ENCODE peak calls at places on chromosome 9, in four cellular contexts. One of them, this sample, is unnamed.

GRCh38 chr9:117170567-117170966 is 244.3 kb downstream of the ASTN2 start:
- DNase-seq in IMR-90: no peak
- DNase-seq in gastrocnemius medialis: no peak
- DNase-seq in thyroid gland: no peak
- DNase-seq in this sample: no peak

GRCh38 chr9:105608685-105609598 is 51.0 kb downstream of the FKTN start:
- DNase-seq in gastrocnemius medialis: no peak
- DNase-seq in IMR-90: peak
- DNase-seq in thyroid gland: no peak
- DNase-seq in this sample: peak

GRCh38 chr9:129160712-129161533 is 17.1 kb downstream of the IER5L start:
- DNase-seq in thyroid gland: no peak
- DNase-seq in gastrocnemius medialis: no peak
- DNase-seq in IMR-90: peak
- DNase-seq in this sample: no peak

GRCh38 chr9:95078934-95079333 is 238.6 kb downstream of the FANCC start:
- DNase-seq in gastrocnemius medialis: no peak
- DNase-seq in IMR-90: no peak
- DNase-seq in thyroid gland: peak
- DNase-seq in this sample: no peak

GRCh38 chr9:93675336-93676150 is 99.2 kb downstream of the PHF2 start:
- DNase-seq in gastrocnemius medialis: peak
- DNase-seq in IMR-90: no peak
- DNase-seq in thyroid gland: no peak
- DNase-seq in this sample: no peak

GRCh38 chr9:35958104-35958825 is at the start of gene OR2S2:
- DNase-seq in gastrocnemius medialis: no peak
- DNase-seq in thyroid gland: no peak
- DNase-seq in IMR-90: peak
- DNase-seq in this sample: no peak

GRCh38 chr9:70924905-70925547 is 196.4 kb downstream of the TRPM3 start:
- DNase-seq in IMR-90: peak
- DNase-seq in thyroid gland: peak
- DNase-seq in gastrocnemius medialis: peak
- DNase-seq in this sample: peak

GRCh38 chr9:74953235-74953741 is 576 bp upstream of the C9orf40 start:
- DNase-seq in IMR-90: no peak
- DNase-seq in thyroid gland: peak
- DNase-seq in gastrocnemius medialis: no peak
- DNase-seq in this sample: no peak

GRCh38 chr9:70419546-70420266 is 5.2 kb upstream of the KLF9 start:
- DNase-seq in thyroid gland: peak
- DNase-seq in IMR-90: peak
- DNase-seq in gastrocnemius medialis: peak
- DNase-seq in this sample: peak

GRCh38 chr9:108636023-108636422 is 219.8 kb downstream of the ACTL7B start:
- DNase-seq in IMR-90: no peak
- DNase-seq in thyroid gland: no peak
- DNase-seq in gastrocnemius medialis: no peak
- DNase-seq in this sample: no peak

GRCh38 chr9:137648396-137648795 is 29.6 kb downstream of the EHMT1 start:
- DNase-seq in IMR-90: no peak
- DNase-seq in gastrocnemius medialis: no peak
- DNase-seq in thyroid gland: no peak
- DNase-seq in this sample: no peak

GRCh38 chr9:37405764-37406380 is 16.6 kb upstream of the GRHPR start:
- DNase-seq in thyroid gland: no peak
- DNase-seq in IMR-90: no peak
- DNase-seq in gastrocnemius medialis: no peak
- DNase-seq in this sample: no peak

GRCh38 chr9:131018621-131019020 is 9.6 kb downstream of the LAMC3 start:
- DNase-seq in thyroid gland: no peak
- DNase-seq in IMR-90: no peak
- DNase-seq in gastrocnemius medialis: no peak
- DNase-seq in this sample: no peak

GRCh38 chr9:21677834-21678233 is 124.6 kb upstream of the MTAP start:
- DNase-seq in gastrocnemius medialis: no peak
- DNase-seq in IMR-90: peak
- DNase-seq in thyroid gland: no peak
- DNase-seq in this sample: no peak

GRCh38 chr9:124941689-124942561 is 1.0 kb upstream of the GOLGA1 start:
- DNase-seq in IMR-90: peak
- DNase-seq in gastrocnemius medialis: no peak
- DNase-seq in thyroid gland: peak
- DNase-seq in this sample: peak

GRCh38 chr9:126166291-126166690 is 160.3 kb upstream of the MVB12B start:
- DNase-seq in thyroid gland: no peak
- DNase-seq in IMR-90: no peak
- DNase-seq in gastrocnemius medialis: no peak
- DNase-seq in this sample: peak

GRCh38 chr9:5665059-5665458 is 36.2 kb downstream of the RIC1 start:
- DNase-seq in thyroid gland: no peak
- DNase-seq in IMR-90: no peak
- DNase-seq in gastrocnemius medialis: no peak
- DNase-seq in this sample: no peak

GRCh38 chr9:112945620-112946208 is 55.0 kb upstream of the SLC46A2 start:
- DNase-seq in IMR-90: no peak
- DNase-seq in gastrocnemius medialis: no peak
- DNase-seq in thyroid gland: peak
- DNase-seq in this sample: no peak

GRCh38 chr9:129259373-129259772 is 81.3 kb upstream of the IER5L start:
- DNase-seq in IMR-90: no peak
- DNase-seq in gastrocnemius medialis: no peak
- DNase-seq in thyroid gland: no peak
- DNase-seq in this sample: no peak

GRCh38 chr9:96490534-96491078 is 40.6 kb downstream of the HABP4 start:
- DNase-seq in thyroid gland: no peak
- DNase-seq in IMR-90: no peak
- DNase-seq in gastrocnemius medialis: no peak
- DNase-seq in this sample: no peak

GRCh38 chr9:138008081-138008841 is 130.7 kb downstream of the CACNA1B start:
- DNase-seq in thyroid gland: no peak
- DNase-seq in IMR-90: no peak
- DNase-seq in gastrocnemius medialis: no peak
- DNase-seq in this sample: no peak

GRCh38 chr9:126439402-126439765 is 112.8 kb downstream of the MVB12B start:
- DNase-seq in gastrocnemius medialis: no peak
- DNase-seq in thyroid gland: no peak
- DNase-seq in IMR-90: peak
- DNase-seq in this sample: no peak

GRCh38 chr9:113593682-113594281 is 130.3 kb downstream of the RGS3 start:
- DNase-seq in thyroid gland: peak
- DNase-seq in gastrocnemius medialis: peak
- DNase-seq in IMR-90: peak
- DNase-seq in this sample: peak

GRCh38 chr9:5910413-5911057 is 19.8 kb downstream of the MLANA start:
- DNase-seq in gastrocnemius medialis: no peak
- DNase-seq in thyroid gland: no peak
- DNase-seq in IMR-90: no peak
- DNase-seq in this sample: no peak

GRCh38 chr9:7592321-7593319 is 207.0 kb downstream of the DMAC1 start:
- DNase-seq in IMR-90: no peak
- DNase-seq in gastrocnemius medialis: no peak
- DNase-seq in thyroid gland: no peak
- DNase-seq in this sample: no peak

GRCh38 chr9:35481347-35481975 is 8.4 kb upstream of the RUSC2 start:
- DNase-seq in gastrocnemius medialis: peak
- DNase-seq in IMR-90: peak
- DNase-seq in thyroid gland: peak
- DNase-seq in this sample: peak

GRCh38 chr9:23938908-23939307 is 112.9 kb upstream of the ELAVL2 start:
- DNase-seq in IMR-90: no peak
- DNase-seq in thyroid gland: no peak
- DNase-seq in gastrocnemius medialis: no peak
- DNase-seq in this sample: no peak

GRCh38 chr9:37974506-37975173 is 70.7 kb upstream of the SLC25A51 start:
- DNase-seq in thyroid gland: no peak
- DNase-seq in IMR-90: no peak
- DNase-seq in gastrocnemius medialis: no peak
- DNase-seq in this sample: no peak

DNA sequence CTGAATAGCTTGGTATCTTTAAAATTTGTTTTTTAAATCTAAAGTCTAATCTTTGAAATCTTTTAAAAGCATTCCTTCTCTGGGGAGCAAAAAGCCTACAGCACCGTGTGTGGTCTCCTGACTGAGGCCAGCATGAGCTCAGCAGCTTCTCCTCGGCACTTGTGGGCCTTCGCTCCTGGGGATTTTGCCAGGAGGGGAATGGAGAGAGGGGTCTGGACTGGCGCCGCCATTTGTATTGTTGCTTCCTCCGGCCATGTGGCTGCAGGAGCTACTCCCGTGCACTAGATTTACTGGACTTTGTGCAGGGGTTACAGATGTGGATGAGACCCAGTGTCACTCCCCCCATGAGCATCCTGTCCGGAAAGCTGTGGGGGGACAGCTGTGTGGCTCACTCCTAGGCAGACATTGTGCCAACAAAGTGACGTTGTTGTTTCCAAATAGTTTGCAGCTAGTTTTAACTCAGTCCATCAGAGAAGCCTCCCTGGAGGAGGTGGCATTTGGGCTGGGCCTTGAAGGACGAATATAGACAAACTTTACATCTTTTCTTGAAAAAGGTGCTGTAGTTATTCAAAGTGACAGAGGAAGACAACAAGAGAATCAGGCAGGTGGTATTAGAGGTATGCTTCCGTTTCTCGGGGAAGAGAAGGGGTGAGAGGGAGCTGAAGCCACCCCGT is 6.6 kb downstream of the OLFM1 start:
- DNase-seq in IMR-90: no peak
- DNase-seq in gastrocnemius medialis: no peak
- DNase-seq in thyroid gland: no peak
- DNase-seq in this sample: no peak
- H3K4me3 ChIP-seq in IMR-90: no peak
- H3K4me3 ChIP-seq in gastrocnemius medialis: no peak
- H3K4me3 ChIP-seq in thyroid gland: no peak
- H3K4me3 ChIP-seq in this sample: no peak

GRCh38 chr9:132383462-132383883 is 23.2 kb downstream of the TTF1 start:
- DNase-seq in gastrocnemius medialis: no peak
- DNase-seq in thyroid gland: no peak
- DNase-seq in IMR-90: no peak
- DNase-seq in this sample: no peak
- TF ChIP-seq POLR2A in gastrocnemius medialis: no peak
- TF ChIP-seq POLR2A in thyroid gland: no peak
- TF ChIP-seq POLR2A in IMR-90: no peak
- TF ChIP-seq POLR2A in this sample: no peak

GRCh38 chr9:127974769-127975261 is 6.0 kb downstream of the EEIG1 start:
- DNase-seq in IMR-90: no peak
- DNase-seq in gastrocnemius medialis: no peak
- DNase-seq in thyroid gland: peak
- DNase-seq in this sample: no peak
- H3K4me3 ChIP-seq in IMR-90: no peak
- H3K4me3 ChIP-seq in gastrocnemius medialis: no peak
- H3K4me3 ChIP-seq in thyroid gland: no peak
- H3K4me3 ChIP-seq in this sample: no peak

DNA sequence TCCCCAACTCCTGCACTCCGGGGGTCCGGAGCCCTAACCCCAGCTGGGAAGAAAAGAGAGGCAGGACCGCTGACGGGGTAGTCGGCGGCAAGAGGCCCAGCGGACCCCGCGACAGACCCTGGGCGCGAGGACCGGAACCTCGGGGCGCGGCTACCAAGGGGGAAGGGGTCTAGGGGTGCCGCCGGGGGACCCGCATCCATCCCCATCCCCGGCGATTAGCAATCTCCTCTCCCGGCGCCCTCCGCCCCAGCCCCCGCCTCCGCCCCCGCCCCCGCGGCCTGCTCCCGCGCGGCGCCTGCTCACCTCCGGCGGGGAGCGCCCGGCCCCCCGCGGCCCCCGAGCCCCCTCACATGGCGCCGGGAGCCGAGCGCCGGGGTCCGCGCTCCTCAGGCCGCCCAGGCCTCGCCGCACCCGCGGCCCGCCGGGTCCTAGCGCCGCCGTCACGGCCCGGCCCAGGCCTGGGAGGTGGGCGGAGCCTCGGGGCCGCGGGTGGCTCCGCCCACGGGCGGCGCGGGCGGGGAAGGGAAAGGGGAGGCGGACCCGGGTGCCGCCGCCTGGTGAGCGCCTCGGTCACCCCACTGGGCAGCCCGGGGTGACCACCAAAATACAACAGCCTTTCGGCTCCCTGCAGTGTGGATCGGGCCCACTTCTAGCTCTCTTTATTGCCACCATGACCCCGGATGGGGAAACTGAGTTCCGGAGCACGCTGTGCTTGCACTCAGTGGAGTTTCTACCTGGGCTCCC is at the start of gene ST6GALNAC6:
- DNase-seq in thyroid gland: peak
- DNase-seq in gastrocnemius medialis: no peak
- DNase-seq in IMR-90: peak
- DNase-seq in this sample: no peak
- TF ChIP-seq POLR2A in thyroid gland: no peak
- TF ChIP-seq POLR2A in gastrocnemius medialis: peak
- TF ChIP-seq POLR2A in IMR-90: no peak
- TF ChIP-seq POLR2A in this sample: peak

This sample was measured in prostate gland.